ENCODE peak calls at places on chromosomes 6 and 20, in ten cellular contexts. U, F, Z, H, N, I, V, B, Q and P are unnamed samples.
A peak's percentile ranks its signal among the peaks of the same experiment; 100 is the strongest.

GRCh38 chr20:32012159-32012682 is 2.0 kb downstream of the CCM2L start:
- DNase-seq in U (no peak), F (no peak), Z (no peak), H (no peak), N (no peak), I (no peak), V (no peak), B (no peak), Q (no peak), P (no peak)

GRCh38 chr20:12207875-12208274 is 290.2 kb downstream of the BTBD3 start:
- DNase-seq in U (no peak), F (no peak), Z (peak; percentile 0), H (no peak), N (peak; percentile 47), I (peak; percentile 72), V (no peak), B (peak; percentile 34), Q (no peak), P (peak; percentile 73)

GRCh38 chr6:67694127-67694526 is 941.0 kb upstream of the ADGRB3 start:
- DNase-seq in U (no peak), F (no peak), Z (no peak), H (no peak), N (no peak), I (no peak), V (no peak), B (no peak), Q (no peak), P (no peak)

GRCh38 chr20:37898301-37899104 is 4.4 kb upstream of the VSTM2L start:
- DNase-seq in U (no peak), F (no peak), Z (no peak), H (no peak), N (peak; percentile 41), I (no peak), V (no peak), B (peak; percentile 12), Q (no peak), P (no peak)

GRCh38 chr6:146277142-146277541 is 248.3 kb downstream of the GRM1 start:
- DNase-seq in U (no peak), F (no peak), Z (no peak), H (no peak), N (no peak), I (no peak), V (no peak), B (no peak), Q (no peak), P (no peak)

GRCh38 chr20:36847009-36847709 is 28.8 kb upstream of the TLDC2 start:
- DNase-seq in U (peak; percentile 83), F (no peak), Z (no peak), H (peak; percentile 89), N (peak; percentile 80), I (peak; percentile 95), V (peak; percentile 94), B (peak; percentile 86), Q (peak; percentile 83), P (peak; percentile 63)

GRCh38 chr6:73081955-73082354 is 143.3 kb downstream of the KHDC1L start:
- DNase-seq in U (no peak), F (no peak), Z (no peak), H (no peak), N (no peak), I (no peak), V (no peak), B (no peak), Q (no peak), P (no peak)

GRCh38 chr6:14506656-14507242 is 389.2 kb downstream of the CD83 start:
- DNase-seq in U (no peak), F (no peak), Z (no peak), H (no peak), N (no peak), I (no peak), V (no peak), B (no peak), Q (no peak), P (no peak)

GRCh38 chr6:35178012-35178411 is 35.7 kb upstream of the SCUBE3 start:
- DNase-seq in U (no peak), F (no peak), Z (no peak), H (no peak), N (no peak), I (no peak), V (no peak), B (no peak), Q (no peak), P (no peak)

GRCh38 chr6:35177139-35177538 is 36.0 kb upstream of the TCP11 start:
- DNase-seq in U (no peak), F (no peak), Z (no peak), H (no peak), N (no peak), I (no peak), V (no peak), B (no peak), Q (no peak), P (no peak)

GRCh38 chr6:35181313-35181932 is 32.3 kb upstream of the SCUBE3 start:
- DNase-seq in U (no peak), F (no peak), Z (no peak), H (peak; percentile 68), N (no peak), I (peak; percentile 67), V (peak; percentile 53), B (peak; percentile 74), Q (no peak), P (peak; percentile 66)

GRCh38 chr6:35177586-35177985 is 36.2 kb upstream of the SCUBE3 start:
- DNase-seq in U (no peak), F (no peak), Z (no peak), H (no peak), N (no peak), I (peak; percentile 43), V (no peak), B (peak; percentile 33), Q (no peak), P (no peak)

DNA sequence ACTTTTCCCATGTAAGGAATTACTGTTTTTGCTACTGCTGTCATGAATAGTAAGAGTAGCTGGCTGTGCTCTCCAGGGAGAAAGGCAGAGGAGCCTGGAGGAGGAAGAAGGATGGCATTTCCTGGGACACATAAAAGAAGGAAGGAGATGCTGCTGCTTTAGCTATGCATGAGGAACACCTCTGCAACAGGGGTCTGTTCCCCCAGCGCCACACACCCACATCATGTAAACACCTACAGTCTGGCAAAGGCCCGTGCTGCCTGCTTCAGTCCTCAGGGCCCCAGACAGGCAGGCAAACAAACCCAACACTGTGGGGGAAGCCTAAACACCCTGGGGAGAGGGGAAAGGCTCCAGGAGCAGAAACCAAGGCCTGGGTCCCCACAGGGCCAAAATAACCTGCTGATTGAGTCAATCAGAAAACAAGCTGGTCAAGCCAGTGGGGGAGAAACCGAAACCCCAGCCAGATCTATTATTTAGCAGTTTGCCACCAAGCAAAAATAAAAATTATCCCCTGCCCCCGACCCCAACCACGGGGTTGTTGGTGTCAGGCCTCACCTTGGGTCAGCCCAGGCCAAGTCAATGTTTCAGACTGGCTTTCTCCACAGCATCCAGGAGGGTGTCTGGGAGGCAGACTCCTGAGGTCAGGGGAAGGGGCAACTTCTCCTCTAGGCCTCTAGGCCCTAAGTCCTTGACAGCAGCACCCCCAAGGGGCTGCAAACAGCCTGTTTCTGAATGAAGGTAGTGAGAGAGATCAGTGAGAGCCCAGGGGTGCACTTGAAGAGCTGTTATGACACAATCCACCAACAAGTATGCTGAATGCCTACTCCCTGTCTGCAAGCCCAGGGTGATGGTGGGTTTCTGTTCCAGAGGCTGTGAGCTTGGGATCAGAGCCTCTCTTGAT is 34.6 kb upstream of the SCUBE3 start:
- DNase-seq in U (no peak), F (no peak), Z (no peak), H (no peak), N (no peak), I (no peak), V (no peak), B (no peak), Q (no peak), P (no peak)
- TF ChIP-seq CTCF in U (no peak), F (no peak), Z (no peak), H (no peak), N (no peak), I (no peak), V (no peak), B (no peak), Q (no peak), P (peak; percentile 12)

DNA sequence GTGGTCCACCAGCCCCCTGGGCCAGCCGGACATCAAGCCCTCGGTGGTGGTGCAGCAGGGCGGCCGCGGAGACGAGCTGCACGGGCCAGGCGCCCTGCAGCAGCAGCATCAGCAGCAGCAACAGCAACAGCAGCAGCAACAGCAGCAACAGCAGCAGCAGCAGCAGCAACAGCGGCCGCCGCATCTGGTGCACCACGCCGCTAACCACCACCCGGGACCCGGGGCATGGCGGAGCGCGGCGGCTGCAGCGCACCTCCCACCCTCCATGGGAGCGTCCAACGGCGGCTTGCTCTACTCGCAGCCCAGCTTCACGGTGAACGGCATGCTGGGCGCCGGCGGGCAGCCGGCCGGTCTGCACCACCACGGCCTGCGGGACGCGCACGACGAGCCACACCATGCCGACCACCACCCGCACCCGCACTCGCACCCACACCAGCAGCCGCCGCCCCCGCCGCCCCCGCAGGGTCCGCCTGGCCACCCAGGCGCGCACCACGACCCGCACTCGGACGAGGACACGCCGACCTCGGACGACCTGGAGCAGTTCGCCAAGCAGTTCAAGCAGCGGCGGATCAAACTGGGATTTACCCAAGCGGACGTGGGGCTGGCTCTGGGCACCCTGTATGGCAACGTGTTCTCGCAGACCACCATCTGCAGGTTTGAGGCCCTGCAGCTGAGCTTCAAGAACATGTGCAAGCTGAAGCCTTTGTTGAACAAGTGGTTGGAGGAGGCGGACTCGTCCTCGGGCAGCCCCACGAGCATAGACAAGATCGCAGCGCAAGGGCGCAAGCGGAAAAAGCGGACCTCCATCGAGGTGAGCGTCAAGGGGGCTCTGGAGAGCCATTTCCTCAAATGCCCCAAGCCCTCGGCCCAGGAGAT is 1.0 kb downstream of the POU3F2 start:
- DNase-seq in U (no peak), F (peak; percentile 52), Z (no peak), H (no peak), N (no peak), I (no peak), V (no peak), B (no peak), Q (no peak), P (no peak)
- H3K4me3 ChIP-seq in U (peak overlapping the region; percentile 40), F (no peak overlapping the region), Z (no peak overlapping the region), H (peak overlapping the region; percentile 68), N (no peak overlapping the region), I (peak overlapping the region; percentile 55), V (no peak overlapping the region), B (peak overlapping the region; percentile 24), Q (peak overlapping the region; percentile 67), P (peak overlapping the region; percentile 4)

GRCh38 chr6:116531675-116532570 is 13.6 kb downstream of the TRAPPC3L start:
- DNase-seq in U (peak; percentile 31), F (peak; percentile 54), Z (peak; percentile 60), H (peak; percentile 51), N (peak; percentile 42), I (peak; percentile 85), V (peak; percentile 83), B (peak; percentile 74), Q (peak; percentile 26), P (peak; percentile 91)

GRCh38 chr6:116535109-116535508 is 10.4 kb downstream of the TRAPPC3L start:
- DNase-seq in U (no peak), F (no peak), Z (no peak), H (no peak), N (peak; percentile 32), I (no peak), V (no peak), B (no peak), Q (no peak), P (no peak)

GRCh38 chr6:116530436-116530835 is 15.0 kb downstream of the TRAPPC3L start:
- DNase-seq in U (no peak), F (no peak), Z (no peak), H (no peak), N (no peak), I (no peak), V (no peak), B (no peak), Q (no peak), P (no peak)

GRCh38 chr6:116536216-116536621 is 9.3 kb downstream of the TRAPPC3L start:
- DNase-seq in U (no peak), F (no peak), Z (peak; percentile 64), H (no peak), N (peak; percentile 89), I (peak; percentile 76), V (no peak), B (peak; percentile 66), Q (no peak), P (peak; percentile 81)

DNA sequence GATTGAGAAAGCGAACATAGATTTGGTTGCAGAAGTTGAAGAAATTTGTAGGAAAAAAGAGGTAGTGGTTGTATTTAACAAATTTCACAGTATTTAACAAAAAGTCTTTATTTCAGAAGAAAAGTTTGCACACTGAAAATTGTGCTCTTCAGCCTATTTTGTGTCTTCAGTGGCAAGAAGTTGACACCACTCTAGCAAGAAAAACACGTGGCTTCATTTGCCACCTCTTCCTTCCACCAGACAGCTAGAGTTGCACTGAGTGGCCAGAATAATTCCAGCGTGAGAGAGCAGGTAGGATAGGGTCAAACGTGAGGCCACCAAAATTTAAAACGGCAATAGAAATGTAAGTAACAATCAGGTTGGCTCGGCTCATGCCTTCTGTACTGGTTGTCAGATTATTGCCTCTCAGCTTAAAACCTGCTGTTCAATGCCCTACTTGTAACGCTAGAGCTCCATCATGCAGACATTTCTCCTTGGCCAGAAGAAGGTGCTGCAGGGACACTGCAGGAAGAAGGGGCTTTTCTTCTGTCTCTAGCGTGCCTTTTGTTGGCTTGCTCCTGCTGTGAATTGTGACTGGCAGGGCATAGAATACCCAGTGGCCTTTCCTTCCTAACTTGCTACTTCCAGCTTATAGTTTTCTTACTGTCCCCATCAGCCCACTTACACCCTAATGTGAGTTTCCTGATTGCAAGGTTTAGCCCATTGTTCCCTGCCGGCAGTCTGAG is 12.1 kb downstream of the TRAPPC3L start:
- DNase-seq in U (no peak), F (no peak), Z (no peak), H (no peak), N (no peak), I (no peak), V (no peak), B (no peak), Q (no peak), P (no peak)
- TF ChIP-seq CTCF in U (no peak), F (no peak), Z (no peak), H (no peak), N (no peak), I (no peak), V (no peak), B (peak; percentile 19), Q (no peak), P (peak; percentile 13)

DNA sequence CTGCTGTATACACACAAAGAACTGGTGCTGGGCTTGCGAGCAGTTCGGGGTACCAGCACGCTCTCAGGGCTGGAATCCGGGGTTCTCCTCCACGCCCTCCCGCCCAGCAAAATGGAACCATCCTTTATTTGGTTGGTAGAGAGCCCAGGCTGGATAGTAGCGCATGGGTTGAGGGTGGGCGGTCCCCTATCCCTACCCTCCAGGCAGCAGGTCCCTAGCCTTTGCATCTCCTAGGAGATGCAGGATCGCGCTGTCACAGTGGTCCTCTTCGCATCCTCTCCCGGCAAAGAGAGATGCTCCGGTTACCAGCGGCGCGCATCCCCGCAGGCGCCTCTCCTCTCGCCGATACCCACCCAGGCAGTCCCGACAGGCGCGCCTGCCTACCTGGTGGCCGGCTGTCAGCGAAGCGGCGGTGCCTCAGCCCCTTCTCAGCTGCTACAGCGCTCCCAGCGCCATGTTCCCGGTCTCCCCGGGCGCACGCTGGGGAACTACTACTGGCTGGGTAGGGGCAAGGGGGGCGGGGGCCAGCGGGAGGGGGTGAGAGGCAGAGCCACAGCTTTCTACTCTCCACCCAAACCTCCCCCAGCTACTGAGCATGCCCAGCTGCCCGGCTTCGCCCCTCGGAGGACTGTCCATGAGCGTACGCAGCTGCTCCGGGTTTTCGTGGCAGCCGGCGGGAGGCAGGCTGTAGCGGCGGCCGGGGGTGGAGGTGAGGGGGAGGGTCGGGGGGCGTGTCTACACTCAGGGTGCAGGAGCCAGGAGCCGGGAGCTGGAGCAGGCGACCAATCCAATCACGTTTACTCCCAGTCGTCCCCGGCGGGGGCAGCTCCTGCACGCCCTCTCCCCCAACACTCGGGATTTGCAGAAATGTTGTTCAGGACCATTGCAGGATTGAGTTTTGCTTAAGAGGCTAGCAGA is at the start of gene PAK5:
- DNase-seq in U (peak; percentile 16), F (peak; percentile 84), Z (peak; percentile 1), H (no peak), N (peak; percentile 49), I (peak; percentile 60), V (peak; percentile 89), B (peak; percentile 0), Q (no peak), P (peak; percentile 31)
- H3K4me3 ChIP-seq in U (no peak within 1 kb of the TSS), F (peak within 1 kb of the TSS; percentile 14), Z (no peak within 1 kb of the TSS), H (peak within 1 kb of the TSS; percentile 48), N (peak within 1 kb of the TSS; percentile 35), I (peak within 1 kb of the TSS; percentile 49), V (peak within 1 kb of the TSS; percentile 35), B (no peak within 1 kb of the TSS), Q (peak within 1 kb of the TSS; percentile 39), P (peak within 1 kb of the TSS; percentile 37)